ENCODE peak calls at places on chromosomes 13 and 19, in nine cellular contexts. H is PC-9, D is fibroblast of pulmonary artery, B is A549, V is fibroblast of lung, P is brain microvascular endothelial cell, G is AG09319, R is astrocyte of the spinal cord, C is stomach. M is an unnamed sample.
A peak's percentile ranks its signal among the peaks of the same experiment; 100 is the strongest.

GRCh38 chr19:11652056-11652455 is 54.8 kb downstream of the ZNF627 start:
- DNase-seq in V (no peak), C (no peak), B (no peak), P (no peak), D (no peak), R (no peak), G (no peak), H (no peak), M (no peak)

GRCh38 chr13:45335397-45336024 is 5.5 kb downstream of the TPT1 start:
- DNase-seq in P (no peak), V (no peak), C (no peak), D (peak; percentile 46), G (no peak), H (no peak), B (no peak), R (peak; percentile 11), M (no peak)

GRCh38 chr19:51702103-51702753 is 9.1 kb downstream of the SPACA6 start:
- DNase-seq in G (no peak), B (peak; percentile 74), C (peak; percentile 92), D (peak; percentile 58), P (no peak), R (peak; percentile 55), V (peak; percentile 36), H (peak; percentile 92), M (peak; percentile 83)

GRCh38 chr19:13966684-13967128 is 14.4 kb downstream of the DCAF15 start:
- DNase-seq in P (no peak), G (no peak), H (no peak), V (no peak), D (no peak), C (no peak), B (no peak), R (no peak), M (no peak)

GRCh38 chr19:40578442-40578908 is 1.8 kb downstream of the SHKBP1 start:
- DNase-seq in D (peak; percentile 58), V (no peak), R (peak; percentile 31), C (no peak), B (peak; percentile 79), P (no peak), H (no peak), G (no peak), M (no peak)

GRCh38 chr13:51324714-51325440 is 14.6 kb upstream of the SERPINE3 start:
- DNase-seq in H (no peak), P (no peak), B (no peak), G (no peak), R (no peak), V (no peak), C (no peak), D (no peak), M (no peak)

GRCh38 chr13:25214371-25215252 is 42.5 kb upstream of the AMER2 start:
- DNase-seq in H (no peak), B (no peak), C (no peak), R (peak; percentile 22), G (no peak), D (peak; percentile 55), V (peak; percentile 19), P (no peak), M (no peak)

GRCh38 chr19:3606690-3607289 is at the start of gene TBXA2R:
- DNase-seq in B (peak; percentile 70), D (peak; percentile 57), V (peak; percentile 48), H (peak; percentile 50), C (peak; percentile 64), P (peak; percentile 57), G (no peak), R (peak; percentile 66), M (peak; percentile 85)

GRCh38 chr13:54198911-54199310 is 1170.3 kb downstream of the OLFM4 start:
- DNase-seq in B (no peak), G (no peak), D (no peak), H (no peak), R (no peak), C (no peak), P (no peak), V (no peak), M (no peak)

GRCh38 chr13:39225860-39226259 is 187.6 kb downstream of the NHLRC3 start:
- DNase-seq in D (no peak), R (no peak), G (no peak), B (no peak), C (no peak), P (no peak), V (no peak), H (no peak), M (no peak)

GRCh38 chr13:39226359-39226758 is 188.1 kb downstream of the NHLRC3 start:
- DNase-seq in D (no peak), R (no peak), V (no peak), C (no peak), B (no peak), G (no peak), H (no peak), P (no peak), M (no peak)

GRCh38 chr13:39224841-39225240 is 186.6 kb downstream of the NHLRC3 start:
- DNase-seq in H (no peak), P (no peak), R (no peak), D (no peak), B (no peak), G (no peak), V (no peak), C (no peak), M (no peak)
- TF ChIP-seq CTCF in H (no peak), P (no peak), R (no peak), D (no peak), B (no peak), G (no peak), V (no peak), C (no peak), M (no peak)

DNA sequence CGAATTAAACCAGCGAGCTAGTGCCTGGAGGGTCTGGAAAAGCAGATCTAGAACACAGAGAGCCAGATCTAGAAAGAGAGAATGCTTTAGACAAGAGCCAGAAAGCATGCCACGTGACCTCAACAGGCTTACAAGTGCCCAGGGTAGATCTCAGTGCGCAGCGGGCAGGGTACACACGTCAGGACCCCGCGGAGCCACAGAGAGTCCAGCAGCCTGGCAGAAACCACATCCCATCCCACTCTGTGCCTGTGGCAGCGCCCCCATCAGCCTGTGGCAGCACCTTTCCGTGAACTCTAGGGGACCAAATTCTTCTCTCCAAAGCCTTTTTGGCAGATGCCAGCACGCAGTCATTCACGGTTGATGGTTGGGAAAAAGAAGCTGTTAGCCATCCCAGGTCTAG is 5.9 kb downstream of the ARHGEF1 start:
- DNase-seq in G (no peak), B (no peak), D (no peak), C (no peak), H (no peak), R (no peak), P (no peak), V (no peak), M (no peak)
- TF ChIP-seq CTCF in G (no peak), B (no peak), D (no peak), C (no peak), H (no peak), R (no peak), P (no peak), V (no peak), M (no peak)

DNA sequence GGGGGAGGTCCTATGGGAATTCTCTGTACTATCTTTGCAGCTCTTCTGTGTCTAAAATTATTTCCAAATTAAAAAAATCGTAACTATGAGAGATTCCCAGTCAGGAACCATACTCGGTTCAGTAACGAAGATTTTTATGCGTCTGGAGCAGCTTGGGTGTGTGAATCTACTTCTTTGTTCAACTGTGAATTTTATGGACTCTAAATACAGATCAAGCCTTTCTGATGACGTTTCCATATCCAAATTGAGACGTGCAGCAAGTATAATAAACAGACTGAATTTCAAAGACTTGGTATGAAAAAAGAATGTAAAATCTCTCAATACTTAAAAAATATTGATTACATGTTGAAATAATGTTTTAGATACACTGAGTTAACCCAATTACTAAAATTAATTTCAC is 30.9 kb downstream of the MLLT1 start:
- DNase-seq in B (no peak), R (no peak), H (no peak), D (no peak), C (no peak), P (no peak), G (no peak), V (no peak), M (no peak)
- TF ChIP-seq CTCF in B (no peak), R (no peak), H (no peak), D (no peak), C (no peak), P (no peak), G (no peak), V (no peak), M (no peak)

DNA sequence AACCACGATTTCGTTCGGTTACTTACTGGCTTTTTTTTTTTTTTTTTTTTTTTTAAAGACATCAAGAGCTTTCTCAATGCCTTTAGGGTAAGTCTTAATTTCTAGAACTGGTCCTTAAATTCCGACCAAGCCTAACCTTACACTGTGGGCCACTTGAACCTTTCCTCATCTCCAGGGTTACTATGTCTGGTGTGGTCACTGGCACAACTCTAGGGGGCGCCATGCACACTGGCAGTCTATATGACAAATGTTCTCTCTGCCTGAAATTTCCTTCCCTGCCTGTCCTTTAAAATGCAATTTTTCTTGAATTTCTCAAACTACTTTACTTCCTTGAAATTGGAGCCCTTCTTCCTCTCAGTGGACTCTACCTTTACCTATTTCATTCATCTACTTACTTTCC is 227.4 kb downstream of the KLF5 start:
- DNase-seq in P (no peak), B (no peak), C (no peak), H (no peak), R (no peak), D (no peak), G (no peak), V (no peak), M (no peak)
- TF ChIP-seq CTCF in P (peak; percentile 25), B (no peak), C (no peak), H (no peak), R (no peak), D (no peak), G (no peak), V (no peak), M (no peak)

M was measured in nephron progenitor cell.